ENCODE peak calls at places on chromosomes 6 and 20, in nine cellular contexts. H is A549; G is cardiac fibroblast; J is choroid plexus epithelial cell; A is CD8-positive, alpha-beta T cell; U is tibial nerve; P is left lung; S is left ventricle myocardium inferior; E is spleen. K is an unnamed sample.

GRCh38 chr6:26159417-26160273 is 72.4 kb downstream of the HFE start:
- DNase-seq in H (peak), G (peak), J (peak), A (no peak), U (no peak), P (no peak), S (no peak), E (no peak), K (no peak)

GRCh38 chr20:32062776-32063170 is 10.7 kb downstream of the HCK start:
- DNase-seq in H (no peak), G (no peak), J (no peak), A (no peak), U (peak), P (peak), S (peak), E (peak), K (no peak)

GRCh38 chr6:13715444-13715883 is 3.8 kb upstream of the RANBP9 start:
- DNase-seq in H (no peak), G (peak), J (no peak), A (no peak), U (no peak), P (no peak), S (no peak), E (no peak), K (no peak)

GRCh38 chr6:99425647-99426453 is 742 bp upstream of the PNISR start:
- DNase-seq in H (peak), G (peak), J (peak), A (peak), U (peak), P (peak), S (peak), E (peak), K (peak)

GRCh38 chr6:167119680-167120556 is 3.0 kb upstream of the CCR6 start:
- DNase-seq in H (no peak), G (no peak), J (no peak), A (no peak), U (no peak), P (no peak), S (no peak), E (no peak), K (no peak)

GRCh38 chr20:62707981-62708521 is 585 bp upstream of the NTSR1 start:
- DNase-seq in H (peak), G (no peak), J (no peak), A (no peak), U (no peak), P (peak), S (no peak), E (no peak), K (no peak)

GRCh38 chr6:52013035-52013434 is 74.4 kb downstream of the PKHD1 start:
- DNase-seq in H (peak), G (peak), J (no peak), A (no peak), U (peak), P (no peak), S (no peak), E (no peak), K (no peak)

GRCh38 chr6:75345413-75345812 is 60.8 kb upstream of the TMEM30A start:
- DNase-seq in H (no peak), G (no peak), J (no peak), A (no peak), U (no peak), P (no peak), S (no peak), E (no peak), K (no peak)

GRCh38 chr6:6688283-6688682 is 99.8 kb downstream of the LY86 start:
- DNase-seq in H (no peak), G (peak), J (peak), A (no peak), U (no peak), P (no peak), S (no peak), E (no peak), K (no peak)

GRCh38 chr6:145278163-145278807 is 457.0 kb downstream of the EPM2A start:
- DNase-seq in H (peak), G (no peak), J (peak), A (no peak), U (no peak), P (no peak), S (no peak), E (no peak), K (no peak)

GRCh38 chr6:96520039-96520850 is 1.4 kb upstream of the UFL1 start:
- DNase-seq in H (peak), G (peak), J (peak), A (no peak), U (no peak), P (no peak), S (no peak), E (no peak), K (no peak)

GRCh38 chr6:107928984-107929383 is 29.0 kb downstream of the SEC63 start:
- DNase-seq in H (no peak), G (no peak), J (no peak), A (no peak), U (no peak), P (no peak), S (no peak), E (no peak), K (no peak)

GRCh38 chr6:17045581-17046322 is 56.1 kb upstream of the STMND1 start:
- DNase-seq in H (no peak), G (peak), J (peak), A (no peak), U (no peak), P (no peak), S (no peak), E (no peak), K (peak)

GRCh38 chr20:44180814-44181213 is 6.2 kb downstream of the JPH2 start:
- DNase-seq in H (no peak), G (peak), J (peak), A (no peak), U (no peak), P (no peak), S (peak), E (no peak), K (no peak)

GRCh38 chr20:3000852-3001523 is 42.4 kb upstream of the GNRH2 start:
- DNase-seq in H (peak), G (peak), J (peak), A (no peak), U (no peak), P (no peak), S (no peak), E (no peak), K (peak)

DNA sequence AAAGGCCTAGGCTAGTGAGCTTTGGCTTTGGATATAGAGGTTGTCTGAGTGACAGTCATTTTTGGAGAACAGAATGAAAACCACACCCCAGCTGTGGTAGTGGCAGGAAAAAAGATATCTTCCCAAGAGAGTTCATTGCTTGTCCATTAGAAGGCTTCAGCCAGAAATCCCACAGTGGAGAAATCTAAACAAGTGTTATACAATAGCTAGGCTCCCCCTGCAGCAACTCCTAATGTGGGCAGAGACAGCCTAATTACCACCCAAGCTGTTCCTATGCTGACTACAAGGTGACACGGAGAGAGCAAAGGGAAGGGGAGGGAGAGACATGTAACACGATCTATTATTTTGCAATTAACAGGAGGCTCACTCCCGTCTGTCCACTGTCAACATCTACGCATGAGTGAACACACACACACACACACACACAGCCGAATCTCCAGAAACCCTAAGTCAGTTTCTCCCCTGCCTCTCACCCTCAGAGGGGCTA is 147.5 kb upstream of the TCF21 start:
- DNase-seq in H (peak), G (peak), J (peak), A (no peak), U (peak), P (no peak), S (no peak), E (no peak), K (no peak)
- H3K4me3 ChIP-seq in H (no peak), G (no peak), J (no peak), A (no peak), U (no peak), P (no peak), S (no peak), E (no peak), K (no peak)

GRCh38 chr6:50600280-50600679 is 113.0 kb upstream of the TFAP2D start:
- DNase-seq in H (no peak), G (no peak), J (no peak), A (no peak), U (no peak), P (no peak), S (no peak), E (no peak), K (no peak)

GRCh38 chr6:50602191-50602810 is 111.0 kb upstream of the TFAP2D start:
- DNase-seq in H (peak), G (peak), J (peak), A (no peak), U (peak), P (no peak), S (no peak), E (no peak), K (no peak)
- TF ChIP-seq CTCF in H (peak), G (peak), J (peak), A (peak), U (peak), P (peak), S (peak), E (peak), K (peak)

DNA sequence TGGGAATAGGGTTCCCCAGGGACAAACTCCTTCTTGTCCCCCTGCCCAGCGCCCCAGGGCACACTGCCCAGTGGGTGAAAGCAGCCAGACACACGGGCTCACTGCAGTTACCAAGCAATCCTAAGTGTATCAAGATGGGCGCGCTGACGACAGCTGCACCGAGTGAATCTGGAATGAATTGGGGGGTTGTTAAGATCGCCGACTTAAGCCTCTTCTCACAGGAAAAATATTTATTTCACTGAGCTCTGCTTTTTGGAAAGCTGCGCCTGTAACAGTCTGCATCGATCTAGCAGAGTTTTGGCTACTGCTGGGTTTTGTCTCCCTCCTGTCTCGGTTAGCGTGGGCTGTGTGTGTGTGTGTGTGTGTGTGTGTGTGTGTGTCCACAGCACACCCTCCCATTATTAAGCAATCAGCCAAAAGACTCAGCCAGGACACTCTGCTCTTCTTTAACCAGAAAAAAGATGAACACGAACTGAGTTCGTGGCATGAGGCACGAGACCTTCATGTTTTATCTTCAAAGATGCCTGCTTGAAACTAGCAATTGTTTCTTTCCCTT is 35.9 kb downstream of the RIPOR3 start:
- DNase-seq in H (no peak), G (peak), J (peak), A (no peak), U (peak), P (no peak), S (peak), E (no peak), K (peak)
- H3K4me3 ChIP-seq in H (no peak), G (no peak), J (no peak), A (no peak), U (no peak), P (no peak), S (peak), E (no peak), K (peak)

GRCh38 chr6:30685157-30685976 is 1.1 kb downstream of the PPP1R18 start:
- DNase-seq in H (no peak), G (peak), J (no peak), A (no peak), U (no peak), P (peak), S (no peak), E (peak), K (no peak)
- TF ChIP-seq CTCF in H (no peak), G (peak), J (peak), A (no peak), U (no peak), P (no peak), S (no peak), E (no peak), K (peak)

GRCh38 chr6:19804362-19805145 is 32.6 kb upstream of the ID4 start:
- DNase-seq in H (peak), G (peak), J (peak), A (no peak), U (peak), P (peak), S (peak), E (peak), K (peak)

GRCh38 chr6:19806971-19807396 is 30.2 kb upstream of the ID4 start:
- DNase-seq in H (no peak), G (no peak), J (no peak), A (no peak), U (no peak), P (peak), S (no peak), E (peak), K (no peak)

GRCh38 chr6:19802656-19803055 is 34.5 kb upstream of the ID4 start:
- DNase-seq in H (no peak), G (no peak), J (no peak), A (no peak), U (no peak), P (no peak), S (no peak), E (no peak), K (no peak)

GRCh38 chr6:19803331-19804330 is 33.5 kb upstream of the ID4 start:
- DNase-seq in H (no peak), G (peak), J (peak), A (no peak), U (no peak), P (no peak), S (no peak), E (no peak), K (no peak)

DNA sequence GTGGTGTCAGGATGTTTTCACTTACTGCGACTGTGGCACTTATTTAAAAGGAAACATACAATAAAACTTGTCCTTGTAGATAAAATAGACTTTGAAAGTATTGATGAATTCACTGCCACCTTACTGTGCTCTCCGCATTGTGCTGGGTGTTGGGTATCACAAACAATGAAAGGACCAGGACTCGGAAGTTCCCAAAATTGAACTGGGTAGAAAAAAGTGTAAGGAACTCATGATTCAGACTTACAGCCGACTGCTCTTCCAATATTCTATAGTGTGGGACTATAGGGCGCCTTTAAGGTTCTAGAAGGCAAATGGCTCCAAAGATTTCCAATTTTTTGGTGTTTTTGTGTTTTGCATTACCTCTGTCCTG is 32.0 kb upstream of the ID4 start:
- DNase-seq in H (peak), G (peak), J (peak), A (no peak), U (no peak), P (no peak), S (no peak), E (no peak), K (no peak)
- H3K4me3 ChIP-seq in H (peak), G (peak), J (peak), A (no peak), U (peak), P (peak), S (peak), E (peak), K (peak)

K was measured in HFF-Myc.